ENCODE peak calls at places on chromosome 7, in six cellular contexts. A is kidney, D is H1, H is GDM1, V is neural crest cell, N is right cardiac atrium. I is an unnamed sample.

GRCh38 chr7:151849008-151849878 is 27.7 kb downstream of the PRKAG2 start:
- DNase-seq in A (no peak), D (no peak), H (no peak), V (no peak), N (peak), I (no peak)

GRCh38 chr7:36387437-36388345 is 2.0 kb upstream of the ANLN start:
- DNase-seq in A (no peak), D (no peak), H (no peak), V (no peak), N (no peak), I (no peak)

GRCh38 chr7:151056286-151057037 is 1.2 kb downstream of the CDK5 start:
- DNase-seq in A (no peak), D (no peak), H (no peak), V (no peak), N (no peak), I (no peak)

GRCh38 chr7:50292165-50292757 is 12.3 kb upstream of the IKZF1 start:
- DNase-seq in A (no peak), D (no peak), H (no peak), V (no peak), N (no peak), I (no peak)

GRCh38 chr7:73715648-73716317 is 3.7 kb downstream of the STX1A start:
- DNase-seq in A (no peak), D (no peak), H (no peak), V (no peak), N (peak), I (peak)

GRCh38 chr7:142438235-142438922 is 180.5 kb upstream of the PRSS58 start:
- DNase-seq in A (no peak), D (peak), H (peak), V (peak), N (no peak), I (no peak)

GRCh38 chr7:41189866-41190265 is 513.0 kb downstream of the INHBA start:
- DNase-seq in A (no peak), D (no peak), H (no peak), V (no peak), N (no peak), I (peak)

GRCh38 chr7:4799508-4800268 is 24.3 kb downstream of the AP5Z1 start:
- DNase-seq in A (peak), D (no peak), H (no peak), V (no peak), N (peak), I (no peak)

GRCh38 chr7:2527505-2528464 is 8.2 kb downstream of the LFNG start:
- DNase-seq in A (peak), D (no peak), H (no peak), V (no peak), N (peak), I (no peak)

GRCh38 chr7:101817031-101817929 is at the start of gene CUX1:
- DNase-seq in A (peak), D (no peak), H (no peak), V (peak), N (peak), I (no peak)

GRCh38 chr7:138799336-138799965 is 1.5 kb upstream of the ATP6V0A4 start:
- DNase-seq in A (no peak), D (no peak), H (no peak), V (no peak), N (no peak), I (no peak)

GRCh38 chr7:47497367-47498096 is 84.4 kb downstream of the TNS3 start:
- DNase-seq in A (peak), D (no peak), H (peak), V (no peak), N (no peak), I (no peak)

GRCh38 chr7:32611700-32612099 is 116.4 kb downstream of the AVL9 start:
- DNase-seq in A (no peak), D (no peak), H (no peak), V (no peak), N (no peak), I (no peak)

GRCh38 chr7:155183655-155184054 is 113.5 kb downstream of the HTR5A start:
- DNase-seq in A (no peak), D (no peak), H (no peak), V (no peak), N (no peak), I (no peak)

GRCh38 chr7:98777051-98777450 is 92.8 kb downstream of the TMEM130 start:
- DNase-seq in A (no peak), D (no peak), H (no peak), V (no peak), N (no peak), I (no peak)

GRCh38 chr7:36456548-36456947 is 66.9 kb downstream of the ANLN start:
- DNase-seq in A (no peak), D (no peak), H (no peak), V (no peak), N (no peak), I (no peak)

GRCh38 chr7:50450691-50451051 is 521 bp upstream of the FIGNL1 start:
- DNase-seq in A (peak), D (peak), H (no peak), V (no peak), N (peak), I (no peak)

GRCh38 chr7:13872751-13873150 is 116.7 kb downstream of the ETV1 start:
- DNase-seq in A (no peak), D (no peak), H (no peak), V (no peak), N (no peak), I (no peak)

GRCh38 chr7:100673942-100674431 is 447 bp downstream of the GNB2 start:
- DNase-seq in A (peak), D (peak), H (no peak), V (no peak), N (peak), I (no peak)

GRCh38 chr7:150415161-150416160 is 35.0 kb upstream of the GIMAP8 start:
- DNase-seq in A (no peak), D (peak), H (no peak), V (no peak), N (no peak), I (no peak)

GRCh38 chr7:44665531-44666213 is 59.2 kb downstream of the OGDH start:
- DNase-seq in A (no peak), D (no peak), H (no peak), V (no peak), N (no peak), I (peak)

GRCh38 chr7:69780377-69780776 is 182.1 kb downstream of the AUTS2 start:
- DNase-seq in A (no peak), D (no peak), H (no peak), V (no peak), N (no peak), I (no peak)

GRCh38 chr7:107080099-107080505 is 35.6 kb downstream of the PRKAR2B start:
- DNase-seq in A (no peak), D (no peak), H (no peak), V (no peak), N (no peak), I (no peak)

GRCh38 chr7:147523056-147523455 is 1067.5 kb upstream of the C7orf33 start:
- DNase-seq in A (no peak), D (no peak), H (no peak), V (no peak), N (no peak), I (no peak)

GRCh38 chr7:21898265-21898930 is 47.3 kb downstream of the CDCA7L start:
- DNase-seq in A (no peak), D (no peak), H (no peak), V (no peak), N (no peak), I (no peak)

GRCh38 chr7:84196007-84196551 is 1.5 kb upstream of the SEMA3A start:
- DNase-seq in A (no peak), D (no peak), H (no peak), V (no peak), N (peak), I (no peak)